ENCODE peak calls at places on chromosomes 12 and 14, in nine cellular contexts. P, U, Z, A, G, T, D, V and H are unnamed samples.

GRCh38 chr14:88079624-88080023 is 74.7 kb downstream of the GPR65 start:
- DNase-seq in P (no peak), U (no peak), Z (no peak), A (no peak), G (no peak), T (no peak), D (no peak), V (no peak), H (no peak)

GRCh38 chr12:88707800-88708199 is 127.5 kb upstream of the KITLG start:
- DNase-seq in P (no peak), U (no peak), Z (no peak), A (no peak), G (no peak), T (no peak), D (no peak), V (no peak), H (no peak)

GRCh38 chr14:81855007-81855406 is 321.4 kb upstream of the SEL1L start:
- DNase-seq in P (no peak), U (no peak), Z (no peak), A (no peak), G (no peak), T (no peak), D (no peak), V (no peak), H (no peak)

GRCh38 chr14:27427796-27428195 is 830.0 kb upstream of the NOVA1 start:
- DNase-seq in P (no peak), U (no peak), Z (no peak), A (no peak), G (no peak), T (no peak), D (no peak), V (peak), H (no peak)

GRCh38 chr12:105562727-105563072 is 232.2 kb downstream of the C12orf75 start:
- DNase-seq in P (no peak), U (no peak), Z (no peak), A (no peak), G (peak), T (peak), D (no peak), V (no peak), H (peak)

GRCh38 chr14:36173161-36173560 is 3.4 kb downstream of the PTCSC3 start:
- DNase-seq in P (no peak), U (no peak), Z (no peak), A (no peak), G (no peak), T (no peak), D (no peak), V (no peak), H (no peak)

GRCh38 chr14:64640839-64641238 is 63.4 kb upstream of the PLEKHG3 start:
- DNase-seq in P (no peak), U (no peak), Z (no peak), A (no peak), G (no peak), T (no peak), D (no peak), V (no peak), H (no peak)

GRCh38 chr12:75750950-75751349 is 239.5 kb upstream of the KRR1 start:
- DNase-seq in P (no peak), U (no peak), Z (no peak), A (no peak), G (peak), T (no peak), D (no peak), V (no peak), H (no peak)

GRCh38 chr14:89771251-89771650 is 183.3 kb downstream of the EFCAB11 start:
- DNase-seq in P (no peak), U (no peak), Z (no peak), A (no peak), G (peak), T (no peak), D (no peak), V (peak), H (no peak)
- H3K27ac ChIP-seq in P (no peak), U (no peak), Z (no peak), A (no peak), G (peak), T (no peak), D (no peak), V (no peak), H (no peak)

GRCh38 chr14:23555533-23555881 is 564 bp upstream of the THTPA start:
- DNase-seq in P (no peak), U (no peak), Z (no peak), A (no peak), G (no peak), T (no peak), D (no peak), V (no peak), H (no peak)
- H3K27ac ChIP-seq in P (peak), U (no peak), Z (peak), A (peak), G (no peak), T (peak), D (no peak), V (no peak), H (peak)

DNA sequence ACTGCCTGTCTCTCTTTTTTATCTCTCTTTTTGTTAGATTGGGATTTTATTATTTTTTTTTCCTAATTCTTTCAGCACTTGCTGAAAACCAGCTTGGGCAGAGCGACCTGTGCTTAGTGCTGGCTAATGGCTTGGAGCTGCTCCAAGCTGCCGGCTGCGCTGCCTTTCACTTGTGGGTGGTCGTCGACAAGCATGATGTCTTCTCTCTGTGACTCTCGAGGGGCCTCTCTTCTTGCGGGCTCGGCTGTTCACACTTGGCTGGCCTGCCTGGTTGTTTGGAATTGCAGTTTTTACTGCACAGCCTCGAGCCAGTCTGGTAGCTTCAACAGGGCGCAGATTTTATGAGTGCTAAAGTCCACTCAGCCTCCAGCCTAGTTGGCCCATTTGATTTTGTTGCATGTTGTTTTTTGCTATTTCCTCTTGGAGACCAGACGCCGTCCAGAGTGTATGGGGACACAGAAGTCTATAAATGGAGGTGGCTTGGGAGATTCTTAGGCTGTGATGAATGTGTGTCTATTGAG is 18.6 kb downstream of the TPCN1 start:
- DNase-seq in P (peak), U (no peak), Z (no peak), A (no peak), G (no peak), T (peak), D (no peak), V (no peak), H (peak)
- H3K27ac ChIP-seq in P (no peak), U (no peak), Z (peak), A (peak), G (no peak), T (peak), D (no peak), V (peak), H (peak)

GRCh38 chr12:132491761-132492378 is 1.9 kb downstream of the FBRSL1 start:
- DNase-seq in P (no peak), U (no peak), Z (no peak), A (no peak), G (no peak), T (no peak), D (no peak), V (peak), H (no peak)

GRCh38 chr12:132494294-132495164 is 4.6 kb downstream of the FBRSL1 start:
- DNase-seq in P (no peak), U (no peak), Z (no peak), A (no peak), G (no peak), T (peak), D (peak), V (peak), H (no peak)

GRCh38 chr12:132493482-132494178 is 3.7 kb downstream of the FBRSL1 start:
- DNase-seq in P (no peak), U (no peak), Z (no peak), A (no peak), G (no peak), T (no peak), D (no peak), V (no peak), H (no peak)

GRCh38 chr12:132492522-132492921 is 2.6 kb downstream of the FBRSL1 start:
- DNase-seq in P (no peak), U (no peak), Z (no peak), A (no peak), G (no peak), T (no peak), D (peak), V (no peak), H (no peak)

GRCh38 chr12:132492951-132493350 is 3.0 kb downstream of the FBRSL1 start:
- DNase-seq in P (no peak), U (no peak), Z (no peak), A (no peak), G (no peak), T (no peak), D (peak), V (no peak), H (no peak)
- H3K27ac ChIP-seq in P (no peak), U (no peak), Z (no peak), A (no peak), G (no peak), T (no peak), D (peak), V (no peak), H (no peak)

GRCh38 chr14:95117937-95118726 is 39.2 kb downstream of the DICER1 start:
- DNase-seq in P (no peak), U (no peak), Z (no peak), A (no peak), G (no peak), T (no peak), D (no peak), V (no peak), H (no peak)

GRCh38 chr14:95111507-95112164 is 45.7 kb downstream of the DICER1 start:
- DNase-seq in P (no peak), U (no peak), Z (no peak), A (no peak), G (no peak), T (no peak), D (no peak), V (peak), H (no peak)

GRCh38 chr14:95110178-95110577 is 47.2 kb downstream of the DICER1 start:
- DNase-seq in P (no peak), U (no peak), Z (no peak), A (no peak), G (no peak), T (no peak), D (no peak), V (no peak), H (no peak)

GRCh38 chr14:95107711-95108110 is 49.6 kb downstream of the DICER1 start:
- DNase-seq in P (no peak), U (no peak), Z (no peak), A (no peak), G (no peak), T (no peak), D (no peak), V (no peak), H (no peak)

DNA sequence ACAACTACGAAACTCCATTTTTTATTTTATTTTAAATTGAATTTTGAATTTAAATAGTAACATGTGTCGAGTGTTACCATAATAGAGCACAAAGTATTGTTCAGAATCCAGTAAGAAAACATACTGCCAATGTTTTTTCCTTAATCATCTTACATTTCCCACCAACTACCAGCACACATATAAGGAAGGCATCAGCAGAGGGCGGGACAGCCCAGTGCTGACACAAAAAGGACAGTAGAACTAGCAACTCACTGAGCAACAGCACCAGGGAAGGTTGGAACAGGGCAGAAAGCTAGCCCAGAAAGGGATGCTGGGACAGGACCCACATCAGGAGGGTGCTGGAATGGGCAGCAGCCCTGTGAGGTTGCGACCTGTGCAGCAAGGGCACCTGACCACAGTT is 43.9 kb downstream of the DICER1 start:
- DNase-seq in P (no peak), U (no peak), Z (no peak), A (no peak), G (no peak), T (no peak), D (no peak), V (no peak), H (no peak)
- H3K27ac ChIP-seq in P (no peak), U (no peak), Z (no peak), A (no peak), G (no peak), T (no peak), D (no peak), V (no peak), H (no peak)

DNA sequence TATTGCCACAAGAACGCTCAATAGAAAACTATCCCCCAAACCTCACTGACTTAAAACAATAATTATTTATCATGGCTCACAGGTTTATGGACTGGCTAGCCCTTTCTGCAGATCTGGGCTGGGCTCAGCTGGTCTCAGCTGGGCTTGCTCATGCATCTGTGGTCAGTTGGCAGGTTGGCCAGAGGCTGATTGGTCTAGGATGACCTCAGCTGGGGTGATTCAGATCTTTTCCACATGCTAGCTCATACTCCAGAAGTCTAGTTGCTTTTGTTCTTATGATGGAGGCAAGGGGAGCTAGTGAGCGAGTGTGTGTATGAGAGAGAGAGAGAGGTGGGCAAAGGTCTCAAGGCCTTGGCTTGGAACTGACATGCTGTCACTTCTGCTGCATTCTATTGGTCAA is 181.2 kb upstream of the NRXN3 start:
- DNase-seq in P (peak), U (no peak), Z (no peak), A (peak), G (peak), T (no peak), D (no peak), V (peak), H (no peak)
- H3K27ac ChIP-seq in P (peak), U (no peak), Z (no peak), A (no peak), G (no peak), T (no peak), D (no peak), V (no peak), H (no peak)

GRCh38 chr14:104731249-104731924 is 7.4 kb downstream of the ADSS1 start:
- DNase-seq in P (peak), U (peak), Z (no peak), A (no peak), G (no peak), T (no peak), D (no peak), V (peak), H (no peak)
- H3K27ac ChIP-seq in P (no peak), U (no peak), Z (peak), A (peak), G (no peak), T (no peak), D (no peak), V (no peak), H (no peak)